ENCODE peak calls at places on chromosomes 6 and 20, in six cellular contexts. S is AG10803, V is occipital lobe, J is Kasumi-1, W is mesenteric fat pad, F is brain microvascular endothelial cell. A is an unnamed sample.

GRCh38 chr6:70669133-70669532 is 1.4 kb downstream of the SMAP1 start:
- DNase-seq in V (no peak), W (no peak), S (no peak), J (no peak), F (no peak), A (no peak)

GRCh38 chr6:169918239-169918953 is 167.0 kb downstream of the ERMARD start:
- DNase-seq in W (no peak), S (no peak), V (no peak), F (no peak), J (no peak), A (no peak)

GRCh38 chr6:84774174-84775158 is 10.1 kb upstream of the TBX18 start:
- DNase-seq in V (no peak), W (no peak), F (peak; percentile 62), J (no peak), S (peak; percentile 54), A (no peak)

GRCh38 chr6:155352812-155353211 is 38.5 kb upstream of the TFB1M start:
- DNase-seq in J (no peak), W (no peak), V (no peak), S (peak; percentile 83), F (peak; percentile 52), A (no peak)

GRCh38 chr6:145875496-145876244 is 61.1 kb upstream of the FBXO30 start:
- DNase-seq in W (no peak), V (no peak), F (no peak), J (peak; percentile 45), S (peak; percentile 20), A (no peak)

GRCh38 chr6:127514396-127515227 is 4.5 kb downstream of the MTCL3 start:
- DNase-seq in F (peak; percentile 69), W (no peak), V (peak; percentile 60), S (peak; percentile 55), J (no peak), A (no peak)

GRCh38 chr6:82924799-82925535 is 140.7 kb downstream of the UBE3D start:
- DNase-seq in S (peak; percentile 47), W (no peak), V (no peak), J (no peak), F (no peak), A (no peak)

GRCh38 chr6:70282906-70283461 is 19.9 kb downstream of the COL9A1 start:
- DNase-seq in V (no peak), J (no peak), W (no peak), F (no peak), S (no peak), A (no peak)

GRCh38 chr6:135182120-135182992 is 1.2 kb downstream of the MYB start:
- DNase-seq in V (no peak), F (no peak), W (no peak), J (no peak), S (no peak), A (no peak)

GRCh38 chr6:71080793-71081192 is 123.9 kb upstream of the B3GAT2 start:
- DNase-seq in W (no peak), J (no peak), F (peak; percentile 83), V (no peak), S (peak; percentile 49), A (no peak)

GRCh38 chr6:74731204-74731603 is 474.6 kb downstream of the COL12A1 start:
- DNase-seq in S (no peak), J (no peak), W (no peak), F (peak; percentile 80), V (no peak), A (no peak)

GRCh38 chr20:62887147-62887859 is 25.7 kb upstream of the TCFL5 start:
- DNase-seq in V (no peak), J (peak; percentile 71), F (peak; percentile 96), S (peak; percentile 83), W (no peak), A (peak; percentile 73)

GRCh38 chr6:113774122-113774835 is 82.9 kb upstream of the MARCKS start:
- DNase-seq in J (no peak), V (no peak), F (peak; percentile 46), W (no peak), S (peak; percentile 78), A (no peak)

GRCh38 chr20:50270569-50270968 is 79.9 kb downstream of the CEBPB start:
- DNase-seq in V (no peak), W (no peak), F (no peak), J (peak; percentile 32), S (no peak), A (no peak)

GRCh38 chr20:47559141-47559540 is 57.5 kb downstream of the NCOA3 start:
- DNase-seq in W (no peak), F (no peak), J (no peak), V (no peak), S (peak; percentile 42), A (no peak)

GRCh38 chr20:18738055-18738454 is 75.5 kb upstream of the SCP2D1 start:
- DNase-seq in S (peak; percentile 65), F (no peak), J (no peak), V (no peak), W (no peak), A (peak; percentile 82)

GRCh38 chr6:36120979-36121706 is 9.2 kb upstream of the MAPK13 start:
- DNase-seq in F (no peak), S (peak; percentile 47), W (peak; percentile 91), V (no peak), J (peak; percentile 76), A (peak; percentile 42)

GRCh38 chr6:112620832-112621569 is 273.9 kb downstream of the RFPL4B start:
- DNase-seq in W (no peak), F (peak; percentile 67), S (peak; percentile 9), J (no peak), V (no peak), A (peak; percentile 21)

GRCh38 chr6:170139531-170139930 is 151.3 kb downstream of the DLL1 start:
- DNase-seq in J (no peak), S (no peak), V (no peak), W (peak; percentile 86), F (no peak), A (no peak)

GRCh38 chr6:157605484-157605883 is 217.6 kb upstream of the SNX9 start:
- DNase-seq in F (no peak), W (peak; percentile 41), J (no peak), S (no peak), V (no peak), A (no peak)

GRCh38 chr6:125392682-125393081 is 90.9 kb upstream of the HDDC2 start:
- DNase-seq in J (peak; percentile 70), S (no peak), V (no peak), W (no peak), F (no peak), A (no peak)

GRCh38 chr6:161798844-161799394 is 525.1 kb upstream of the AGPAT4 start:
- DNase-seq in W (no peak), S (no peak), V (no peak), F (no peak), J (no peak), A (no peak)

GRCh38 chr6:119346450-119346849 is 3.1 kb downstream of the MAN1A1 start:
- DNase-seq in W (no peak), J (no peak), V (no peak), S (no peak), F (no peak), A (no peak)

GRCh38 chr6:38169826-38170526 is 350.4 kb downstream of the ZFAND3 start:
- DNase-seq in S (no peak), W (no peak), F (no peak), J (no peak), V (no peak), A (no peak)

GRCh38 chr6:157832250-157832967 is 9.4 kb downstream of the SNX9 start:
- DNase-seq in W (no peak), V (no peak), S (peak; percentile 33), J (no peak), F (no peak), A (no peak)

GRCh38 chr6:33622456-33623431 is 1.6 kb downstream of the ITPR3 start:
- DNase-seq in V (no peak), W (no peak), J (no peak), S (no peak), F (no peak), A (no peak)

GRCh38 chr20:9160341-9160740 is 91.5 kb downstream of the PLCB4 start:
- DNase-seq in V (no peak), S (peak; percentile 53), J (no peak), F (no peak), W (no peak), A (no peak)

GRCh38 chr6:86148586-86148985 is 505.9 kb upstream of the SYNCRIP start:
- DNase-seq in S (no peak), J (no peak), V (no peak), F (no peak), W (no peak), A (no peak)